ENCODE peak calls at places on chromosome 1, in six cellular contexts. I is caudate nucleus, M is retina, X is NCI-H1048, Y is putamen, W is NCI-H2029 treated with DMSO at 0.1 percent for 48 hours. Q is an unnamed sample.
A peak's percentile ranks its signal among the peaks of the same experiment; 100 is the strongest.

GRCh38 chr1:210293191-210293607 is 35.5 kb upstream of the HHAT start:
- DNase-seq in I (no peak), M (peak; percentile 19), X (no peak), Y (no peak), W (no peak), Q (no peak)

GRCh38 chr1:52927219-52928082 is at the start of gene SCP2:
- DNase-seq in I (peak; percentile 64), M (peak; percentile 89), X (peak; percentile 53), Y (peak; percentile 80), W (no peak), Q (peak; percentile 89)

GRCh38 chr1:150550222-150551048 is 1.2 kb downstream of the ADAMTSL4 start:
- DNase-seq in I (no peak), M (no peak), X (no peak), Y (no peak), W (no peak), Q (peak; percentile 13)

GRCh38 chr1:15950302-15950701 is 25.6 kb downstream of the ZBTB17 start:
- DNase-seq in I (no peak), M (no peak), X (no peak), Y (no peak), W (no peak), Q (no peak)

GRCh38 chr1:213244664-213245091 is 193.6 kb downstream of the RPS6KC1 start:
- DNase-seq in I (no peak), M (peak; percentile 46), X (peak; percentile 89), Y (peak; percentile 21), W (peak; percentile 55), Q (peak; percentile 68)

GRCh38 chr1:239315623-239316217 is 70.6 kb upstream of the CHRM3 start:
- DNase-seq in I (no peak), M (no peak), X (no peak), Y (no peak), W (no peak), Q (no peak)

GRCh38 chr1:41983451-41983850 is 64.7 kb upstream of the HIVEP3 start:
- DNase-seq in I (no peak), M (no peak), X (no peak), Y (no peak), W (no peak), Q (no peak)

GRCh38 chr1:225882008-225882698 is at the start of gene TMEM63A:
- DNase-seq in I (peak; percentile 74), M (peak; percentile 84), X (peak; percentile 65), Y (peak; percentile 78), W (no peak), Q (peak; percentile 96)

GRCh38 chr1:33735624-33736023 is 128.3 kb upstream of the HMGB4 start:
- DNase-seq in I (no peak), M (no peak), X (no peak), Y (no peak), W (no peak), Q (peak; percentile 9)

GRCh38 chr1:210669951-210670350 is 341.2 kb downstream of the HHAT start:
- DNase-seq in I (no peak), M (no peak), X (no peak), Y (no peak), W (peak; percentile 15), Q (no peak)

GRCh38 chr1:227303662-227304061 is 14.6 kb downstream of the CDC42BPA start:
- DNase-seq in I (no peak), M (no peak), X (no peak), Y (no peak), W (no peak), Q (no peak)

GRCh38 chr1:229376521-229376920 is 33.7 kb upstream of the CCSAP start:
- DNase-seq in I (no peak), M (no peak), X (no peak), Y (no peak), W (no peak), Q (no peak)

GRCh38 chr1:19010995-19011696 is 54.7 kb upstream of the IFFO2 start:
- DNase-seq in I (no peak), M (no peak), X (no peak), Y (no peak), W (no peak), Q (peak; percentile 55)

GRCh38 chr1:175520186-175520585 is 223.2 kb downstream of the TNR start:
- DNase-seq in I (no peak), M (no peak), X (no peak), Y (no peak), W (peak; percentile 9), Q (no peak)

Q was measured in neural progenitor cell.